ENCODE peak calls at places on chromosome 19, in nine cellular contexts. I is testis, V is A549, W is ovary, L is HCT116, U is lower leg skin, Z is breast epithelium, M is K562, G is body of pancreas. J is an unnamed sample.

GRCh38 chr19:47369923-47370625 is 21.0 kb downstream of the DHX34 start:
- DNase-seq in M (no peak), U (no peak), G (no peak), V (no peak), I (no peak), L (no peak), Z (no peak), W (no peak), J (peak; percentile 58)

GRCh38 chr19:35513975-35514809 is 743 bp upstream of the DMKN start:
- DNase-seq in Z (no peak), G (no peak), I (no peak), W (no peak), U (no peak), L (peak; percentile 12), M (peak; percentile 47), V (no peak), J (no peak)

GRCh38 chr19:52248256-52248655 is 21.1 kb upstream of the ZNF766 start:
- DNase-seq in Z (no peak), V (no peak), G (peak; percentile 34), L (peak; percentile 16), U (no peak), I (peak; percentile 72), W (peak; percentile 32), M (no peak), J (peak; percentile 26)

GRCh38 chr19:6264077-6264445 is 15.7 kb downstream of the MLLT1 start:
- DNase-seq in I (no peak), V (no peak), L (no peak), M (no peak), G (no peak), Z (no peak), U (no peak), W (no peak), J (no peak)

GRCh38 chr19:29119582-29119981 is 93.4 kb downstream of the UQCRFS1 start:
- DNase-seq in M (no peak), L (no peak), I (peak; percentile 34), V (no peak), Z (no peak), G (no peak), W (no peak), U (no peak), J (no peak)

GRCh38 chr19:11381535-11382369 is 2.4 kb downstream of the EPOR start:
- DNase-seq in M (no peak), G (peak; percentile 52), U (peak; percentile 95), W (no peak), L (peak; percentile 90), V (peak; percentile 83), I (peak; percentile 81), Z (no peak), J (peak; percentile 91)

GRCh38 chr19:16369664-16370576 is 45.3 kb downstream of the KLF2 start:
- DNase-seq in U (no peak), W (no peak), V (no peak), M (no peak), I (no peak), L (no peak), Z (no peak), G (no peak), J (no peak)

GRCh38 chr19:29371766-29372415 is 153.9 kb upstream of the VSTM2B start:
- DNase-seq in M (no peak), Z (no peak), I (no peak), V (no peak), G (no peak), L (no peak), U (peak; percentile 63), W (no peak), J (no peak)

GRCh38 chr19:32191921-32192320 is 153.5 kb upstream of the ZNF507 start:
- DNase-seq in U (peak; percentile 69), W (no peak), Z (no peak), V (no peak), M (no peak), I (no peak), L (no peak), G (no peak), J (no peak)

GRCh38 chr19:43638214-43638990 is 1.2 kb downstream of the CADM4 start:
- DNase-seq in L (no peak), Z (no peak), V (no peak), G (no peak), I (no peak), M (no peak), U (no peak), W (no peak), J (no peak)

DNA sequence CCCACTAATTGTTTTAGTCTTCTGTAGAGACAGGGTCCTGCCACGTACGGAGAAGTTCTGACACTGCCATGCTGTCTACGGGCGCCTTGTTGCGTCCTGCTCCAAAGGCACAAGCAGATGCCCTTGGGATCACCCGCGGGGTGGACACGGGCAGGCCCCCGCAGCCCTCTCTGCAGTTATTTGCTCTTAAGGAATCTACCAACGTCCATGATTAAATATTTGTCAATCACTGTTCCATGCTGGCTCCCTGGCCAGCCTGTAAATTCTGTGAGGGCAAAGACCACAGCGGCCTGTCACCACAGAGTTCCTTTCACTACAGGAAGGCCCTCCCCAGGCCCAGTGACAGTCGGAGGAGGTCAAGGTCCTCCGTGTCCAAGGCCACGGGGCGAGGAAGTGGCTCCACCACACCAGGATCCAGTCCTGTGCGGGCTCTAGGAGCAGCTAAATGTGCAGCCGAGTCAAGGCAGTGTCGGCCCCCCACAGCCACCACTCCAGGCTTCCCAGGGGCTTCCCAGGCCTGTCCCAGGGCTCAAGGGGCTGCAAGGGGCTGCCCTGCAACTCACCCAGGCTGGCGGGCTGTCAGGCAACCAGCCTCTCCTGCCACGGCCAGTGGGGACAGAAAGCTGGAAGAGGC is 2.1 kb downstream of the RNF126 start:
- DNase-seq in W (no peak), M (no peak), G (no peak), V (no peak), U (no peak), I (no peak), L (no peak), Z (no peak), J (no peak)
- TF ChIP-seq POLR2A in W (no peak), M (no peak), G (no peak), V (no peak), U (no peak), I (no peak), L (no peak), Z (no peak), J (no peak)

GRCh38 chr19:41261474-41262190 is 2.5 kb upstream of the HNRNPUL1 start:
- DNase-seq in G (no peak), V (no peak), Z (no peak), W (peak; percentile 22), U (no peak), I (peak; percentile 27), L (no peak), M (no peak), J (no peak)

GRCh38 chr19:41263850-41264580 is at the start of gene HNRNPUL1:
- DNase-seq in I (peak; percentile 99), W (peak; percentile 99), Z (peak; percentile 100), V (peak; percentile 100), M (peak; percentile 95), L (peak; percentile 100), U (peak; percentile 100), G (peak; percentile 99), J (peak; percentile 98)

GRCh38 chr19:41265376-41266153 is 1.4 kb downstream of the HNRNPUL1 start:
- DNase-seq in I (peak; percentile 33), Z (no peak), M (peak; percentile 22), U (no peak), W (no peak), G (peak; percentile 20), L (no peak), V (peak; percentile 74), J (no peak)

GRCh38 chr19:41263042-41263849 is 926 bp upstream of the HNRNPUL1 start:
- DNase-seq in V (peak; percentile 76), W (peak; percentile 67), I (peak; percentile 79), U (peak; percentile 93), Z (peak; percentile 71), G (peak; percentile 67), M (peak; percentile 48), L (no peak), J (no peak)

GRCh38 chr19:41264581-41265375 is 606 bp downstream of the HNRNPUL1 start:
- DNase-seq in Z (peak; percentile 54), I (peak; percentile 75), G (peak; percentile 50), U (peak; percentile 91), L (no peak), M (peak; percentile 74), V (peak; percentile 82), W (peak; percentile 61), J (peak; percentile 38)
- TF ChIP-seq POLR2A in Z (no peak), I (no peak), G (no peak), U (no peak), L (no peak), M (peak; percentile 51), V (no peak), W (no peak), J (peak; percentile 27)

DNA sequence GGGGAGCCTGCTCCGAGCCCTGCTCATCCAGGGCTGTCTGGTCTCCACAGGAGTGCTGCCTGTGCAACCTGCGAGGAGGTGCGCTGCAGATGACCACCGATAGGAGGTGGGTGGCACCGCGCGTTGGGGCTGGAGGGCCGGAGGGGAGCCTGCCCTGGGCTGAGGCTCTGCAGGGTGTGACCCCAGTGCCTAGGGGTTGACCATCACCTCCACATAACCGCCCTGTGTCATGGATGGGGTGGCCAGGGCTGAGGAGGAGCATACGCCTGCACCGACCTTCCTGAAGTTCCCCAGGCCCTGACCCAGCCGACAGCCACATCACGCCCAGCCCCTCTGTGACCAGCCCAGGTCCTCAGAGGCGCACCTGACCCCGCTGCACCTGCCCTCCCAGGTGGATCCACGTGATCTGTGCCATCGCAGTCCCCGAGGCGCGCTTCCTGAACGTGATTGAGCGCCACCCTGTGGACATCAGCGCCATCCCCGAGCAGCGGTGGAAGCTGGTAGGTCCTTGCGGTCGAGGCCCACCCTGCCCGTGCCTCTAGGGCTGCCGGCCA is 168.7 kb downstream of the KDM4B start:
- DNase-seq in L (no peak), M (no peak), Z (no peak), G (no peak), I (no peak), U (no peak), V (no peak), W (no peak), J (no peak)
- TF ChIP-seq POLR2A in L (no peak), M (no peak), Z (no peak), G (no peak), I (no peak), U (no peak), V (no peak), W (no peak), J (no peak)

DNA sequence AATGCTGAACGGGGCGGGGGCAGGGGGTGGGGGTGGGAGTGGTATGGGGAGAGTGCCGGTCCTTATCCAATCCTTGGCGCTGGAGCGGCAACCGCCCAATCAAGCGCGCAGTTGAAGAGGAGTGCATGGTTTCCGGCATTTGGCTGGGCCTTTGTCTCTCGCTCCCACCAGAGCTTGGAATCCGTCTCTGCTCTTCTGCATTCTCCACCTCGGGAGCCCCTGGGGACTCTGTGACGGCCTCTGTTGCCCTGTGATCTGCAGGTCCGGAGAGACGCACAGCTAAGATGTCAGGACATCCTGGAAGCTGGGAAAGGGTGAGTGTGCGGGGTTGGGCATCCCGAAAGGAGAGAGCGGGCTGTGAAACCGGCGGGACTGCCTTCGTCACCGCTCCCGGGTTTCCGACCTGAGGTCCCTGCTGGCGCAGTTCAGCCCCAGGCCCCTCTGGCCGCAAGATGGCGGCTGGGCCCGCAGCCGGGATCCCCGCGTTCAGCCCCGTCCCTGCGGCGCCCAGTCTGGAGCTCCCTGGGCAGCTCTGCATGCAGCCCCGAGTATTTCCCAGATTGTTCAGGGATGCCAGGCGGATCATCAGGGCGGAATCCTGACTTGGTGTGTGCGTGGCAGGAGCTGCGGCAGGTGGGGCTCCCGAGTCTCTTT is 53.6 kb upstream of the ZNF254 start:
- DNase-seq in L (peak; percentile 52), I (peak; percentile 96), U (peak; percentile 97), M (peak; percentile 81), V (peak; percentile 96), G (peak; percentile 88), Z (peak; percentile 92), W (peak; percentile 88), J (peak; percentile 95)
- TF ChIP-seq POLR2A in L (no peak), I (no peak), U (no peak), M (peak; percentile 86), V (peak; percentile 77), G (peak; percentile 78), Z (peak; percentile 31), W (peak; percentile 62), J (peak; percentile 59)

J was measured in H54.